ENCODE peak calls at places on chromosome 2, in four cellular contexts. One of them, this sample, is unnamed.
A peak's percentile ranks its signal among the peaks of the same experiment; 100 is the strongest.

GRCh38 chr2:42117923-42118758 is 51.0 kb upstream of the EML4 start:
- DNase-seq in iPS DF 6.9: no peak
- DNase-seq in Peyer's patch: no peak
- DNase-seq in psoas muscle: no peak
- DNase-seq in this sample: no peak

GRCh38 chr2:33118648-33119047 is 171.9 kb downstream of the LTBP1 start:
- DNase-seq in iPS DF 6.9: no peak
- DNase-seq in Peyer's patch: no peak
- DNase-seq in psoas muscle: no peak
- DNase-seq in this sample: no peak

GRCh38 chr2:229642371-229642770 is 72.0 kb downstream of the DNER start:
- DNase-seq in iPS DF 6.9: no peak
- DNase-seq in Peyer's patch: no peak
- DNase-seq in psoas muscle: no peak
- DNase-seq in this sample: no peak

GRCh38 chr2:217412299-217412698 is 552.4 kb upstream of the TNP1 start:
- DNase-seq in iPS DF 6.9: no peak
- DNase-seq in Peyer's patch: no peak
- DNase-seq in psoas muscle: no peak
- DNase-seq in this sample: no peak

GRCh38 chr2:149903626-149904025 is 316.1 kb upstream of the MMADHC start:
- DNase-seq in iPS DF 6.9: no peak
- DNase-seq in Peyer's patch: no peak
- DNase-seq in psoas muscle: no peak
- DNase-seq in this sample: no peak

GRCh38 chr2:229230215-229230614 is 40.9 kb downstream of the PID1 start:
- DNase-seq in iPS DF 6.9: no peak
- DNase-seq in Peyer's patch: no peak
- DNase-seq in psoas muscle: no peak
- DNase-seq in this sample: no peak

GRCh38 chr2:160209457-160209856 is 9.4 kb upstream of the ITGB6 start:
- DNase-seq in iPS DF 6.9: no peak
- DNase-seq in Peyer's patch: no peak
- DNase-seq in psoas muscle: no peak
- DNase-seq in this sample: no peak

GRCh38 chr2:168272225-168272624 is 24.8 kb upstream of the STK39 start:
- DNase-seq in iPS DF 6.9: no peak
- DNase-seq in Peyer's patch: no peak
- DNase-seq in psoas muscle: no peak
- DNase-seq in this sample: no peak

GRCh38 chr2:18125279-18125678 is 246.8 kb downstream of the KCNS3 start:
- DNase-seq in iPS DF 6.9: no peak
- DNase-seq in Peyer's patch: no peak
- DNase-seq in psoas muscle: no peak
- DNase-seq in this sample: no peak

GRCh38 chr2:42835577-42836371 is 43.4 kb upstream of the HAAO start:
- DNase-seq in iPS DF 6.9: no peak
- DNase-seq in Peyer's patch: peak; percentile 15
- DNase-seq in psoas muscle: no peak
- DNase-seq in this sample: peak; percentile 91

GRCh38 chr2:230714122-230714453 is 1.4 kb downstream of the CAB39 start:
- DNase-seq in iPS DF 6.9: no peak
- DNase-seq in Peyer's patch: no peak
- DNase-seq in psoas muscle: no peak
- DNase-seq in this sample: no peak

GRCh38 chr2:109402980-109403840 is 210.6 kb downstream of the SEPTIN10 start:
- DNase-seq in iPS DF 6.9: no peak
- DNase-seq in Peyer's patch: no peak
- DNase-seq in psoas muscle: no peak
- DNase-seq in this sample: no peak
- H3K4me3 ChIP-seq in iPS DF 6.9: no peak overlapping the region
- H3K4me3 ChIP-seq in Peyer's patch: no peak overlapping the region
- H3K4me3 ChIP-seq in psoas muscle: no peak overlapping the region
- H3K4me3 ChIP-seq in this sample: no peak overlapping the region

GRCh38 chr2:58620127-58620526 is 379.0 kb upstream of the FANCL start:
- DNase-seq in iPS DF 6.9: no peak
- DNase-seq in Peyer's patch: no peak
- DNase-seq in psoas muscle: no peak
- DNase-seq in this sample: no peak

DNA sequence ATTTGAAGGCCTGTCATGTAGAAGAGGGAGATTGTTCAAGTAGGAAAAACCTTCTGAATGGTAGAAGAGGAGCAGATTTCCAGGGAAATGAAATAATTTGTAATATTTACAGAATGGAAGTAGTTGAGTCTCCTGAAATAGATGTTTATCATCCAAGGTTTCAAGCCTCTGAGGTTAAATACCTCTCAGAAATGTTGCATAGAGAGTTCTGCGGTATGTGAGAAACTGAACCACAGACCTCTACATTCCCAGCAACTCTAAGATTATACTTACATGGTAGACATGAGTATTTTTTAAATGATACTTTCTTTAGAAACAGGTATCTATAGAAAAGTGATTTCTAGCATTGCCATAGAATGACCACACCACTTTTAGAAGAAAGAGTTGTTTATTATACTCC is 379.8 kb upstream of the FANCL start:
- DNase-seq in iPS DF 6.9: no peak
- DNase-seq in Peyer's patch: no peak
- DNase-seq in psoas muscle: no peak
- DNase-seq in this sample: no peak
- H3K27ac ChIP-seq in iPS DF 6.9: no peak overlapping the region
- H3K27ac ChIP-seq in Peyer's patch: no peak overlapping the region
- H3K27ac ChIP-seq in psoas muscle: no peak overlapping the region
- H3K27ac ChIP-seq in this sample: no peak overlapping the region

DNA sequence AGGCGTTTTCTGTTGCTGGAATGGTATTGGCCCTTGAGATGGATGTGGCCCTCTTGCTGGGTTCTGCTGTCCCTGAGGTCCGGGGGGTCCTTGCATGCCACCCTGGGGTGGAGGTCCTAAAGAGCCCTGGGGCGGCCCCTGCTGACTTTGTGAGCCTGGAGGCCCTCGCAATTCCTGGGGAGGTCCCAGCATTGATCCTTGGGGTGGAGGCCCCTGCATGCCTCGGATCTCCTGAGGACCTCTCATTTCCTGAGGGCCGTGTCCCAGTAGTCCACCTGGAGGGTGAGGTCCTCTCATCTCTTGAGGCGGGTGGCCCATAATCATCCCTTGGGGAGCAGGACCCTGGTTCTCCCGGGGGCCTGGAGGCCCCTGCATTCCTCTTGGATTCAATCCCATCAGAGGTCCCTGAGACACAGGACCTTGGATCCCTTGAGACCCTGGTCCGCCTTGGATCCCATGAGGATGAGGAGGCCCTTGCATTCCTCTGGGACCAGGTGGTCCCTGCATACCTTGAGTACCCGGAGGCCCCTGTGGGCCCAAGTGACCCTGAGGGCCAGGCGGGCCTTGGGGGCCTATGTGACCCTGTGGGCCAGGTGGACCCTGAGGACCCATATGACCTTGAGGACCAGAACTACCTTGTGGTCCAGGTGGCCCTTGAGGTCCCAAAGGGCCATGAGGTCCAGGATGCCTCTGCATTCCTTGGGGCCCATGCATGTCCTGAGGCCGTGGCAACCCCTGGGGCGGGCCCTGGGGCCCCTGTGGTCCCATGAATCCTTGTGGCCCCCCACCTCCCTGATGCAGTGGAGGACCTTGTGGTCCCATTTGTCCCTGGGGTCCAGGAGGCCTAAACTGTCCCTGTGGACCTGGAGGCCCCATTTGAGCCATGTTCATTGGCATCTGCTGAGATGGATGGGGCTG is 18.3 kb downstream of the SFT2D3 start:
- DNase-seq in iPS DF 6.9: no peak
- DNase-seq in Peyer's patch: no peak
- DNase-seq in psoas muscle: no peak
- DNase-seq in this sample: no peak
- H3K36me3 ChIP-seq in iPS DF 6.9: peaks cover 26% of the 10 kb centered on the region
- H3K36me3 ChIP-seq in Peyer's patch: no peaks in the 10 kb centered on the region
- H3K36me3 ChIP-seq in psoas muscle: peaks cover 74% of the 10 kb centered on the region
- H3K36me3 ChIP-seq in this sample: peaks cover 70% of the 10 kb centered on the region

GRCh38 chr2:19361325-19361990 is 3.0 kb upstream of the OSR1 start:
- DNase-seq in iPS DF 6.9: no peak
- DNase-seq in Peyer's patch: no peak
- DNase-seq in psoas muscle: peak; percentile 59
- DNase-seq in this sample: peak; percentile 73
- H3K4me3 ChIP-seq in iPS DF 6.9: peak overlapping the region; percentile 13
- H3K4me3 ChIP-seq in Peyer's patch: peak overlapping the region; percentile 59
- H3K4me3 ChIP-seq in psoas muscle: peak overlapping the region; percentile 78
- H3K4me3 ChIP-seq in this sample: peak overlapping the region; percentile 73

GRCh38 chr2:124816007-124816406 is 790.9 kb downstream of the CNTNAP5 start:
- DNase-seq in iPS DF 6.9: no peak
- DNase-seq in Peyer's patch: no peak
- DNase-seq in psoas muscle: no peak
- DNase-seq in this sample: no peak
- H3K27ac ChIP-seq in iPS DF 6.9: no peak overlapping the region
- H3K27ac ChIP-seq in Peyer's patch: no peak overlapping the region
- H3K27ac ChIP-seq in psoas muscle: no peak overlapping the region
- H3K27ac ChIP-seq in this sample: no peak overlapping the region

GRCh38 chr2:240757086-240757614 is 62.9 kb downstream of the KIF1A start:
- DNase-seq in iPS DF 6.9: no peak
- DNase-seq in Peyer's patch: no peak
- DNase-seq in psoas muscle: no peak
- DNase-seq in this sample: no peak
- H3K36me3 ChIP-seq in iPS DF 6.9: peaks cover 55% of the 10 kb centered on the region
- H3K36me3 ChIP-seq in Peyer's patch: no peaks in the 10 kb centered on the region
- H3K36me3 ChIP-seq in psoas muscle: no peaks in the 10 kb centered on the region
- H3K36me3 ChIP-seq in this sample: no peaks in the 10 kb centered on the region

GRCh38 chr2:131389657-131390056 is 25.7 kb upstream of the RAB6D start:
- DNase-seq in iPS DF 6.9: no peak
- DNase-seq in Peyer's patch: no peak
- DNase-seq in psoas muscle: no peak
- DNase-seq in this sample: no peak

GRCh38 chr2:131394147-131394931 is 30.4 kb upstream of the RAB6D start:
- DNase-seq in iPS DF 6.9: no peak
- DNase-seq in Peyer's patch: no peak
- DNase-seq in psoas muscle: peak; percentile 54
- DNase-seq in this sample: no peak
- H3K4me3 ChIP-seq in iPS DF 6.9: peak overlapping the region; percentile 56
- H3K4me3 ChIP-seq in Peyer's patch: peak overlapping the region; percentile 43
- H3K4me3 ChIP-seq in psoas muscle: peak overlapping the region; percentile 36
- H3K4me3 ChIP-seq in this sample: peak overlapping the region; percentile 28

DNA sequence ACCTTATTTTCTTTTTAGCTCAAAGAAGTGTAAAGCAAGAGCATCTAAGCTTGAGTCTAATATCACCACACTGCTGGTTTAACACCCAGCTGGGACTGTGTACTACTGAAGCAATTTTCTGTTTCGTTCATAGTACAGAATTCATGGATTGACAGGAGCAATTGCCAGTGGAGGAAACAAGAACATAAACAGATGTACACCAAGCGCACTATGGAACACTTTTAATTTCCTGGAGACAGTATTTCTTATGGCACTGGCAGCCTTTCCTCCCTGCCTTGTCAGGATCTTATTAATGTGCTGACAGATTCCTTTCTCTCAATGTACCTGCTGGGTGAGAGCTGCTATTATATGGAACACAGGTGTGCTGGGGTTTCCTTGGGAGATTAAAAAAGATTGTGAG is 4.2 kb upstream of the LANCL1 start:
- DNase-seq in iPS DF 6.9: no peak
- DNase-seq in Peyer's patch: no peak
- DNase-seq in psoas muscle: no peak
- DNase-seq in this sample: no peak
- H3K27ac ChIP-seq in iPS DF 6.9: no peak overlapping the region
- H3K27ac ChIP-seq in Peyer's patch: no peak overlapping the region
- H3K27ac ChIP-seq in psoas muscle: no peak overlapping the region
- H3K27ac ChIP-seq in this sample: no peak overlapping the region

DNA sequence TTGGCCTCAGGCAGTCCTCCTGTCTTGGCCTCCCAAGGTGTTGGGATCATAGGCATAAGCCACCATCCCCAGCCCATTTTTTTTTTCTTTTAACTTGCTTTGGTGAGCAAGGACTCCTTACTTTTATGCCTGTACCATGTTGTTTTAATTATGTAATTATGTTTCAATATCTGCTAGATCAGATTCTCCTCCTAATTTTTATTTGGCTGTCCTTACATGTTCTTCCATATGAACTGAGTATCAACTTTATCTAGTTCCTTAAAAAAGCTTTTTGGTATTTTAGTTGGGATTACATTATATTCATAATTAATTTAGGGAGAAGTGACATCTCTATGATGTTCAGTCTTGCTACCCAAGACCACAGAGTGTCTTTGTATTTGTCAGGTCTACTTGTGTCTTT is 16.3 kb downstream of the GPN1 start:
- DNase-seq in iPS DF 6.9: no peak
- DNase-seq in Peyer's patch: no peak
- DNase-seq in psoas muscle: no peak
- DNase-seq in this sample: no peak
- H3K36me3 ChIP-seq in iPS DF 6.9: peaks cover 10% of the 10 kb centered on the region
- H3K36me3 ChIP-seq in Peyer's patch: no peaks in the 10 kb centered on the region
- H3K36me3 ChIP-seq in psoas muscle: peaks cover 99% of the 10 kb centered on the region
- H3K36me3 ChIP-seq in this sample: peaks cover 90% of the 10 kb centered on the region